ENCODE peak calls at places on chromosomes 6 and 20, in five cellular contexts. One of them, this sample, is unnamed.

GRCh38 chr20:21739682-21740081 is 34.2 kb downstream of the PAX1 start:
- DNase-seq in fibroblast of mammary gland: no peak
- DNase-seq in A549: no peak
- DNase-seq in GM10248: no peak
- DNase-seq in cardiac muscle cell: no peak
- DNase-seq in this sample: no peak

GRCh38 chr6:31122803-31123706 is 2.8 kb upstream of the CDSN start:
- DNase-seq in fibroblast of mammary gland: peak
- DNase-seq in A549: peak
- DNase-seq in GM10248: no peak
- DNase-seq in cardiac muscle cell: peak
- DNase-seq in this sample: no peak

GRCh38 chr6:169252805-169253189 is 849 bp downstream of the THBS2 start:
- DNase-seq in fibroblast of mammary gland: no peak
- DNase-seq in A549: no peak
- DNase-seq in GM10248: no peak
- DNase-seq in cardiac muscle cell: peak
- DNase-seq in this sample: no peak

GRCh38 chr6:47525330-47526057 is 47.9 kb downstream of the CD2AP start:
- DNase-seq in fibroblast of mammary gland: no peak
- DNase-seq in A549: no peak
- DNase-seq in GM10248: no peak
- DNase-seq in cardiac muscle cell: no peak
- DNase-seq in this sample: no peak

GRCh38 chr6:45574885-45575284 is 197.2 kb upstream of the SUPT3H start:
- DNase-seq in fibroblast of mammary gland: no peak
- DNase-seq in A549: no peak
- DNase-seq in GM10248: no peak
- DNase-seq in cardiac muscle cell: no peak
- DNase-seq in this sample: no peak

GRCh38 chr6:169169941-169170582 is 83.6 kb downstream of the THBS2 start:
- DNase-seq in fibroblast of mammary gland: no peak
- DNase-seq in A549: no peak
- DNase-seq in GM10248: no peak
- DNase-seq in cardiac muscle cell: no peak
- DNase-seq in this sample: peak

GRCh38 chr20:45095753-45096371 is 5.1 kb downstream of the KCNS1 start:
- DNase-seq in fibroblast of mammary gland: peak
- DNase-seq in A549: peak
- DNase-seq in GM10248: peak
- DNase-seq in cardiac muscle cell: peak
- DNase-seq in this sample: peak

GRCh38 chr6:45483021-45483420 is 105.3 kb upstream of the SUPT3H start:
- DNase-seq in fibroblast of mammary gland: peak
- DNase-seq in A549: no peak
- DNase-seq in GM10248: no peak
- DNase-seq in cardiac muscle cell: no peak
- DNase-seq in this sample: no peak

GRCh38 chr6:43946641-43947363 is 176.8 kb downstream of the VEGFA start:
- DNase-seq in fibroblast of mammary gland: no peak
- DNase-seq in A549: no peak
- DNase-seq in GM10248: no peak
- DNase-seq in cardiac muscle cell: no peak
- DNase-seq in this sample: no peak

GRCh38 chr20:32484221-32485125 is 100.7 kb downstream of the NOL4L start:
- DNase-seq in fibroblast of mammary gland: no peak
- DNase-seq in A549: peak
- DNase-seq in GM10248: no peak
- DNase-seq in cardiac muscle cell: peak
- DNase-seq in this sample: peak

DNA sequence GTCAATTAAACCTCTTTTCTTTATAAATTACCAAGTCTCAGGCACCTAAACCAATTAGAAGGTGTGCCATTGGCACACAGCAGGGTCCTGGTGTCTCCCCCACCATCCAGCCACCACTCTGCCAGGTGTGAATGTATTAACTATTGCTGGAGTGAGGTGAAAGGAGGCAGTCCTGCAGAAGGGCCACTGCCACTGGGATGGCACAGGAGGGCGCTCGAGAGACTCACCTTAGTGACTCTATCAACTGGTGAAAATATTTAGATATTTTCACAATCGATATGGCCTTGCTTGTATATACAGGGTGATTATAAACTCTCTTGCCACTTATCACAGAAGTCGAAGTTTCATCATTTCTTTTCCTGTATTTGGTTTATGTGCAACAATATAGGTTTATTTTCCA is 145.6 kb upstream of the ESR1 start:
- DNase-seq in fibroblast of mammary gland: no peak
- DNase-seq in A549: no peak
- DNase-seq in GM10248: no peak
- DNase-seq in cardiac muscle cell: no peak
- DNase-seq in this sample: no peak
- TF ChIP-seq CTCF in fibroblast of mammary gland: no peak
- TF ChIP-seq CTCF in A549: no peak
- TF ChIP-seq CTCF in GM10248: no peak
- TF ChIP-seq CTCF in cardiac muscle cell: peak
- TF ChIP-seq CTCF in this sample: peak

GRCh38 chr20:47676912-47677311 is 108.4 kb downstream of the SULF2 start:
- DNase-seq in fibroblast of mammary gland: no peak
- DNase-seq in A549: no peak
- DNase-seq in GM10248: no peak
- DNase-seq in cardiac muscle cell: no peak
- DNase-seq in this sample: no peak

GRCh38 chr20:47679462-47679861 is 105.8 kb downstream of the SULF2 start:
- DNase-seq in fibroblast of mammary gland: no peak
- DNase-seq in A549: no peak
- DNase-seq in GM10248: no peak
- DNase-seq in cardiac muscle cell: no peak
- DNase-seq in this sample: no peak

GRCh38 chr20:47678536-47678935 is 106.7 kb downstream of the SULF2 start:
- DNase-seq in fibroblast of mammary gland: no peak
- DNase-seq in A549: no peak
- DNase-seq in GM10248: no peak
- DNase-seq in cardiac muscle cell: no peak
- DNase-seq in this sample: no peak

GRCh38 chr20:47677314-47678129 is 107.8 kb downstream of the SULF2 start:
- DNase-seq in fibroblast of mammary gland: peak
- DNase-seq in A549: peak
- DNase-seq in GM10248: peak
- DNase-seq in cardiac muscle cell: peak
- DNase-seq in this sample: peak

DNA sequence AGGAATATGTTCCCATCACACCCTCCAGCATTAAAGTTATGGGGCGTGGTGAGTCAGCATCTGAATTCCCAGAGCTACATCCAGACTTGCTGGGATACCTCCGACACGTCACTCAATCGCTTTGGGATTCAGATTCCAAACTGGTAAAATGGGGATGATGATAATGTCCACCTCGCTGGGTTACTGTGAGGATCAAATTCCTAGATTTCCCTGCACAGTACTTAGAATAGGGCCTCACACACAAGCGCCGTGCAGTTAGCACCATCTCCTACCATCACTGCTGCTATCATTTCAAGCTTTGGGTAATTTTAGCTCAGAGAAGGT is 107.2 kb downstream of the SULF2 start:
- DNase-seq in fibroblast of mammary gland: no peak
- DNase-seq in A549: no peak
- DNase-seq in GM10248: no peak
- DNase-seq in cardiac muscle cell: no peak
- DNase-seq in this sample: no peak
- TF ChIP-seq CTCF in fibroblast of mammary gland: no peak
- TF ChIP-seq CTCF in A549: no peak
- TF ChIP-seq CTCF in GM10248: no peak
- TF ChIP-seq CTCF in cardiac muscle cell: no peak
- TF ChIP-seq CTCF in this sample: no peak

GRCh38 chr6:19214231-19214630 is 622.9 kb upstream of the ID4 start:
- DNase-seq in fibroblast of mammary gland: no peak
- DNase-seq in A549: no peak
- DNase-seq in GM10248: no peak
- DNase-seq in cardiac muscle cell: no peak
- DNase-seq in this sample: no peak

GRCh38 chr6:19209202-19209601 is 628.0 kb upstream of the ID4 start:
- DNase-seq in fibroblast of mammary gland: no peak
- DNase-seq in A549: no peak
- DNase-seq in GM10248: no peak
- DNase-seq in cardiac muscle cell: no peak
- DNase-seq in this sample: no peak

GRCh38 chr6:19205076-19205475 is 632.1 kb upstream of the ID4 start:
- DNase-seq in fibroblast of mammary gland: no peak
- DNase-seq in A549: no peak
- DNase-seq in GM10248: no peak
- DNase-seq in cardiac muscle cell: no peak
- DNase-seq in this sample: no peak

GRCh38 chr6:19210849-19211590 is 626.1 kb upstream of the ID4 start:
- DNase-seq in fibroblast of mammary gland: no peak
- DNase-seq in A549: no peak
- DNase-seq in GM10248: peak
- DNase-seq in cardiac muscle cell: peak
- DNase-seq in this sample: no peak
- TF ChIP-seq CTCF in fibroblast of mammary gland: no peak
- TF ChIP-seq CTCF in A549: no peak
- TF ChIP-seq CTCF in GM10248: peak
- TF ChIP-seq CTCF in cardiac muscle cell: peak
- TF ChIP-seq CTCF in this sample: peak

DNA sequence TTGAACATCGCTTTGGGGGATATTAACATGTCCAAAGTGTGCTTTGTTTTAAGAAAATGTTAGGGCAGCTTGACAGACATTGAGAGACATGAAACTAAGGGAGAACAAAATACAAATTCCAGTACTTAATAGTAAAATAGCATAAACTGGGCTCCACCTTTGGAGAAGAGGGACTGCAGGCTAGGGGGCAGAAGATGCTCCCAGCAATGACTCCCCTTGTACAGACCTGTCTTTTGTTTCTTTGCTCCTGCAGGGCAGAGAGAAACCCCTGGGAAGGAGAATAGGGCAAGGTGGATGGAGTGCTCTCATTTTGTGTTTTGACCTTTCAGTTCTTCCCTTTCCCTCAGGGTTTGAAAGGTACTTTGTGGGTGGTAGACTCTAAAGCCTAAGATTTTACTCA is 115.6 kb upstream of the PLCB4 start:
- DNase-seq in fibroblast of mammary gland: no peak
- DNase-seq in A549: no peak
- DNase-seq in GM10248: no peak
- DNase-seq in cardiac muscle cell: no peak
- DNase-seq in this sample: no peak
- TF ChIP-seq CTCF in fibroblast of mammary gland: peak
- TF ChIP-seq CTCF in A549: no peak
- TF ChIP-seq CTCF in GM10248: no peak
- TF ChIP-seq CTCF in cardiac muscle cell: no peak
- TF ChIP-seq CTCF in this sample: no peak

GRCh38 chr6:149925974-149926777 is 3.3 kb upstream of the RAET1G start:
- DNase-seq in fibroblast of mammary gland: peak
- DNase-seq in A549: peak
- DNase-seq in GM10248: no peak
- DNase-seq in cardiac muscle cell: peak
- DNase-seq in this sample: no peak
- TF ChIP-seq CTCF in fibroblast of mammary gland: peak
- TF ChIP-seq CTCF in A549: peak
- TF ChIP-seq CTCF in GM10248: peak
- TF ChIP-seq CTCF in cardiac muscle cell: peak
- TF ChIP-seq CTCF in this sample: peak

GRCh38 chr6:158661156-158661555 is 11.3 kb downstream of the SYTL3 start:
- DNase-seq in fibroblast of mammary gland: no peak
- DNase-seq in A549: no peak
- DNase-seq in GM10248: no peak
- DNase-seq in cardiac muscle cell: no peak
- DNase-seq in this sample: no peak

GRCh38 chr6:158663465-158664167 is 13.8 kb downstream of the SYTL3 start:
- DNase-seq in fibroblast of mammary gland: no peak
- DNase-seq in A549: no peak
- DNase-seq in GM10248: no peak
- DNase-seq in cardiac muscle cell: no peak
- DNase-seq in this sample: no peak

GRCh38 chr6:158655569-158656450 is 6.0 kb downstream of the SYTL3 start:
- DNase-seq in fibroblast of mammary gland: peak
- DNase-seq in A549: no peak
- DNase-seq in GM10248: no peak
- DNase-seq in cardiac muscle cell: no peak
- DNase-seq in this sample: no peak

GRCh38 chr6:158662607-158663464 is 13.0 kb downstream of the SYTL3 start:
- DNase-seq in fibroblast of mammary gland: peak
- DNase-seq in A549: no peak
- DNase-seq in GM10248: no peak
- DNase-seq in cardiac muscle cell: no peak
- DNase-seq in this sample: no peak

DNA sequence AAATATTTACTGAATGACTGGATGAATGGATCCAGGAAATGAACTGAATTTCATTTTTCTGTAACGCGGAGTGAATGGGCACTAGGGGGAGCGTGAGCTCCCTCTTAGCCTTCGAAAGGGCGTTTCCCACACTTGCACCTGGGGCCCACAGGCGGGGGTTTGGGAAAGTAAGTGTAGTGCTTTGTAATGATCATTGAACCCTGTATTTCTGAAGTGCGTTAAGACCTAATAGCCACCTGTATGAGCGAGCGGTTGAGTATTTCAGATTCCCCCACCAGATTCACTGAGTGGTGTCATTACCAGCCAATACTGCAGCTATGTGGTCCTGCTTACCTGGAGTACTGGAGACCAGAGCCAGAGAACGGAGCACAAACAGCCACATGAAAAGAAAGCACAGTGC is 10.5 kb downstream of the SYTL3 start:
- DNase-seq in fibroblast of mammary gland: peak
- DNase-seq in A549: peak
- DNase-seq in GM10248: peak
- DNase-seq in cardiac muscle cell: no peak
- DNase-seq in this sample: peak
- TF ChIP-seq CTCF in fibroblast of mammary gland: peak
- TF ChIP-seq CTCF in A549: peak
- TF ChIP-seq CTCF in GM10248: peak
- TF ChIP-seq CTCF in cardiac muscle cell: peak
- TF ChIP-seq CTCF in this sample: peak

DNA sequence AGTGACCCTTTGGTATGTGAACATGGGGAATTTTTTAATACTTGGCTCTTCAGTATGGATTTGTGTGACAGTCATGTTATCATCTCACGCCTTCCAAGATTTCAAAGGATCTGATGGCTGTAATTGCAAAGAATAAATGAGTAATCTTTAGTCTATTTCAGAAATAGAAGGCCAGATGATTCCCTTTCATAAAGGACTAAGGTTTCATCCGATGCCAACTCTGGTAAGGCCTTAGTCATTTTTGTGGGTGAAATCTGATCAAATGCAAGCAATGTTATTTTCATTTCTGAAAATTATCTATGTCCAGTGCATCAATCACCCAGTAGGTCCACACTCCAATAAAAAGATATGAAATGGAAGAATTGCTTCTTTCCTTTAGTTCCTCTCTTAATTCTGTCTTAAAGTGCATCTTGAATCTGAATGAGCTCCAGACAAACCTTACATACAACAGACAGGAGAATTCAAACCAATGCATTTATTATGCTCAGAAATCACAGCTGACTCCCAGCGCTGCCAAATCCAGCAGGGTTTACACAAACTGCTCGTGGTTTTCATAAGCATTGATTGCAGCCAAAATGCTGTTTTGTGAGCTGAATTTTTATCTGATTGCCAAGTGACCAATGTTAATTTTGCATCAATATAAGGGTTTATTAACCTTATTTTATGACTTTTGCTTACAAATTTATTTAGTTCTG is 565.2 kb upstream of the MARCKS start:
- DNase-seq in fibroblast of mammary gland: peak
- DNase-seq in A549: no peak
- DNase-seq in GM10248: no peak
- DNase-seq in cardiac muscle cell: no peak
- DNase-seq in this sample: no peak
- TF ChIP-seq CTCF in fibroblast of mammary gland: no peak
- TF ChIP-seq CTCF in A549: no peak
- TF ChIP-seq CTCF in GM10248: no peak
- TF ChIP-seq CTCF in cardiac muscle cell: no peak
- TF ChIP-seq CTCF in this sample: no peak

GRCh38 chr6:84197708-84198107 is 29.7 kb downstream of the CEP162 start:
- DNase-seq in fibroblast of mammary gland: no peak
- DNase-seq in A549: no peak
- DNase-seq in GM10248: no peak
- DNase-seq in cardiac muscle cell: no peak
- DNase-seq in this sample: no peak
- TF ChIP-seq CTCF in fibroblast of mammary gland: no peak
- TF ChIP-seq CTCF in A549: no peak
- TF ChIP-seq CTCF in GM10248: no peak
- TF ChIP-seq CTCF in cardiac muscle cell: no peak
- TF ChIP-seq CTCF in this sample: no peak